ENCODE peak calls at places on chromosome X, in four cellular contexts. One of them, this sample, is unnamed.

GRCh38 chrX:103175944-103176753 is 38.8 kb upstream of the BEX4 start:
- DNase-seq in mammary epithelial cell: peak; percentile 23
- DNase-seq in body of pancreas: peak; percentile 88
- DNase-seq in ovary: peak; percentile 65
- DNase-seq in this sample: peak; percentile 37

GRCh38 chrX:68683580-68683979 is 36.1 kb downstream of the STARD8 start:
- DNase-seq in mammary epithelial cell: no peak
- DNase-seq in body of pancreas: no peak
- DNase-seq in ovary: no peak
- DNase-seq in this sample: no peak

GRCh38 chrX:2568125-2568524 is 67.3 kb upstream of the DHRSX start:
- DNase-seq in mammary epithelial cell: no peak
- DNase-seq in body of pancreas: no peak
- DNase-seq in ovary: no peak
- DNase-seq in this sample: no peak

GRCh38 chrX:129496625-129497024 is 26.7 kb downstream of the SMARCA1 start:
- DNase-seq in mammary epithelial cell: no peak
- DNase-seq in body of pancreas: no peak
- DNase-seq in ovary: no peak
- DNase-seq in this sample: no peak

GRCh38 chrX:55522577-55523254 is 33.1 kb upstream of the USP51 start:
- DNase-seq in mammary epithelial cell: no peak
- DNase-seq in body of pancreas: no peak
- DNase-seq in ovary: no peak
- DNase-seq in this sample: no peak

GRCh38 chrX:1330605-1331004 is 6.0 kb upstream of the IL3RA start:
- DNase-seq in mammary epithelial cell: no peak
- DNase-seq in body of pancreas: no peak
- DNase-seq in ovary: no peak
- DNase-seq in this sample: no peak

GRCh38 chrX:48468693-48469691 is 1.1 kb downstream of the SLC38A5 start:
- DNase-seq in mammary epithelial cell: no peak
- DNase-seq in body of pancreas: no peak
- DNase-seq in ovary: no peak
- DNase-seq in this sample: no peak

GRCh38 chrX:65587616-65588526 is 53.3 kb upstream of the LAS1L start:
- DNase-seq in mammary epithelial cell: peak; percentile 34
- DNase-seq in body of pancreas: peak; percentile 57
- DNase-seq in ovary: peak; percentile 94
- DNase-seq in this sample: no peak

GRCh38 chrX:41110801-41111625 is 25.8 kb downstream of the USP9X start:
- DNase-seq in mammary epithelial cell: no peak
- DNase-seq in body of pancreas: no peak
- DNase-seq in ovary: no peak
- DNase-seq in this sample: no peak

GRCh38 chrX:24676403-24677024 is 17.2 kb upstream of the POLA1 start:
- DNase-seq in mammary epithelial cell: no peak
- DNase-seq in body of pancreas: peak; percentile 27
- DNase-seq in ovary: no peak
- DNase-seq in this sample: no peak

GRCh38 chrX:117568238-117568637 is 548.4 kb downstream of the KLHL13 start:
- DNase-seq in mammary epithelial cell: no peak
- DNase-seq in body of pancreas: peak; percentile 40
- DNase-seq in ovary: no peak
- DNase-seq in this sample: no peak

GRCh38 chrX:11704725-11705495 is 39.2 kb upstream of the ARHGAP6 start:
- DNase-seq in mammary epithelial cell: no peak
- DNase-seq in body of pancreas: no peak
- DNase-seq in ovary: no peak
- DNase-seq in this sample: no peak

GRCh38 chrX:15143825-15144121 is 126.1 kb downstream of the ASB9 start:
- DNase-seq in mammary epithelial cell: no peak
- DNase-seq in body of pancreas: no peak
- DNase-seq in ovary: no peak
- DNase-seq in this sample: no peak

GRCh38 chrX:35622021-35622420 is 176.1 kb upstream of the MAGEB16 start:
- DNase-seq in mammary epithelial cell: peak; percentile 1
- DNase-seq in body of pancreas: no peak
- DNase-seq in ovary: no peak
- DNase-seq in this sample: no peak

GRCh38 chrX:27910412-27910811 is 70.8 kb downstream of the DCAF8L1 start:
- DNase-seq in mammary epithelial cell: no peak
- DNase-seq in body of pancreas: no peak
- DNase-seq in ovary: no peak
- DNase-seq in this sample: no peak

GRCh38 chrX:10906861-10907260 is 204.3 kb upstream of the HCCS start:
- DNase-seq in mammary epithelial cell: no peak
- DNase-seq in body of pancreas: no peak
- DNase-seq in ovary: no peak
- DNase-seq in this sample: no peak

GRCh38 chrX:344371-344901 is 25.8 kb upstream of the GTPBP6 start:
- DNase-seq in mammary epithelial cell: no peak
- DNase-seq in body of pancreas: no peak
- DNase-seq in ovary: peak; percentile 30
- DNase-seq in this sample: no peak

GRCh38 chrX:1581132-1581531 is 10.3 kb upstream of the AKAP17A start:
- DNase-seq in mammary epithelial cell: peak; percentile 32
- DNase-seq in body of pancreas: peak; percentile 70
- DNase-seq in ovary: no peak
- DNase-seq in this sample: no peak

GRCh38 chrX:136202889-136203288 is 48.3 kb downstream of the MAP7D3 start:
- DNase-seq in mammary epithelial cell: no peak
- DNase-seq in body of pancreas: no peak
- DNase-seq in ovary: no peak
- DNase-seq in this sample: no peak

GRCh38 chrX:49043220-49043986 is at the start of gene TFE3:
- DNase-seq in mammary epithelial cell: peak; percentile 98
- DNase-seq in body of pancreas: peak; percentile 99
- DNase-seq in ovary: peak; percentile 97
- DNase-seq in this sample: peak; percentile 87

GRCh38 chrX:69109706-69110635 is 55.3 kb downstream of the PJA1 start:
- DNase-seq in mammary epithelial cell: peak; percentile 84
- DNase-seq in body of pancreas: no peak
- DNase-seq in ovary: no peak
- DNase-seq in this sample: no peak

GRCh38 chrX:69128573-69128972 is 36.7 kb downstream of the PJA1 start:
- DNase-seq in mammary epithelial cell: no peak
- DNase-seq in body of pancreas: no peak
- DNase-seq in ovary: peak; percentile 71
- DNase-seq in this sample: no peak

GRCh38 chrX:132407704-132408103 is 81.1 kb downstream of the MBNL3 start:
- DNase-seq in mammary epithelial cell: no peak
- DNase-seq in body of pancreas: no peak
- DNase-seq in ovary: no peak
- DNase-seq in this sample: no peak

GRCh38 chrX:29671426-29671825 is 543.9 kb upstream of the MAGEB2 start:
- DNase-seq in mammary epithelial cell: no peak
- DNase-seq in body of pancreas: no peak
- DNase-seq in ovary: no peak
- DNase-seq in this sample: no peak

GRCh38 chrX:689983-690382 is 59.4 kb downstream of the SHOX start:
- DNase-seq in mammary epithelial cell: no peak
- DNase-seq in body of pancreas: no peak
- DNase-seq in ovary: no peak
- DNase-seq in this sample: no peak

GRCh38 chrX:45830343-45830742 is 629.7 kb upstream of the DIPK2B start:
- DNase-seq in mammary epithelial cell: no peak
- DNase-seq in body of pancreas: no peak
- DNase-seq in ovary: no peak
- DNase-seq in this sample: no peak

GRCh38 chrX:45822124-45822523 is 621.4 kb upstream of the DIPK2B start:
- DNase-seq in mammary epithelial cell: no peak
- DNase-seq in body of pancreas: no peak
- DNase-seq in ovary: no peak
- DNase-seq in this sample: no peak

GRCh38 chrX:45818913-45819312 is 618.2 kb upstream of the DIPK2B start:
- DNase-seq in mammary epithelial cell: no peak
- DNase-seq in body of pancreas: no peak
- DNase-seq in ovary: no peak
- DNase-seq in this sample: no peak

GRCh38 chrX:45824471-45824870 is 623.8 kb upstream of the DIPK2B start:
- DNase-seq in mammary epithelial cell: peak; percentile 98
- DNase-seq in body of pancreas: peak; percentile 17
- DNase-seq in ovary: no peak
- DNase-seq in this sample: no peak
- TF ChIP-seq CTCF in mammary epithelial cell: peak; percentile 96
- TF ChIP-seq CTCF in body of pancreas: no peak
- TF ChIP-seq CTCF in ovary: no peak
- TF ChIP-seq CTCF in this sample: peak; percentile 24

DNA sequence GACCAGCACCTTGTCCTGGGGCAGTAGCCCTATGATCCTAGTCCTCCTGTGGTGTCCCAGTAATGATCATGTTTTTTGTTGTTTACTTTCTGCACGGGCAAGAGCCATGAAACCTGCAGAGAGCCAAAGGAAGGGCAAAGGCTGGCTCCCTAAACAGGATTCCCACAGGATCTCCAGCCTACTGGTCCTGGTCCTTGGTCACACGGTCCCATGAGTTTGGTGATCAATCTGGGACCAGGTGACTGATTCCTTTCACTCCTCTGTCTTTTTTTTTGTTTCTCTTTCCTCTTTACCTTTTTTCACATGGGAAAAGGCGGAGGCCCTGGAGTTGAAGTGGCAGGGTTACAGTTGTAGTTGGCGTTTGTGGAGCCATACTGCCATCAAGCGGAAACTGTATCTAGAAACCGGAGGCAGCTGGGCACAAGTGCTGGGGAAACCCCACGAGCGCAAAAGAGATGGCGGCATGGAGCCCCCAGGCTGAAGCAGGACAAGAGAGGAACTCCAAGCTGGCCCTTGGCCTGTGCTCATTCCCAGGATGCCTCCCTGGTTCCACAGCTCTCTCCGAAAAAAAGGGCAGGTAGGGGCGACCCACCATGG is 34.6 kb downstream of the NBDY start:
- DNase-seq in mammary epithelial cell: peak; percentile 71
- DNase-seq in body of pancreas: peak; percentile 85
- DNase-seq in ovary: peak; percentile 84
- DNase-seq in this sample: no peak
- TF ChIP-seq CTCF in mammary epithelial cell: peak; percentile 70
- TF ChIP-seq CTCF in body of pancreas: no peak
- TF ChIP-seq CTCF in ovary: no peak
- TF ChIP-seq CTCF in this sample: no peak

GRCh38 chrX:54043696-54044125 is 562 bp downstream of the PHF8 start:
- DNase-seq in mammary epithelial cell: peak; percentile 38
- DNase-seq in body of pancreas: peak; percentile 46
- DNase-seq in ovary: no peak
- DNase-seq in this sample: peak; percentile 21

GRCh38 chrX:54044126-54044876 is at the start of gene PHF8:
- DNase-seq in mammary epithelial cell: peak; percentile 94
- DNase-seq in body of pancreas: peak; percentile 97
- DNase-seq in ovary: peak; percentile 97
- DNase-seq in this sample: peak; percentile 86

GRCh38 chrX:54042609-54043010 is 1.7 kb downstream of the PHF8 start:
- DNase-seq in mammary epithelial cell: peak; percentile 36
- DNase-seq in body of pancreas: peak; percentile 41
- DNase-seq in ovary: peak; percentile 67
- DNase-seq in this sample: peak; percentile 30

GRCh38 chrX:54044877-54045328 is 630 bp upstream of the PHF8 start:
- DNase-seq in mammary epithelial cell: no peak
- DNase-seq in body of pancreas: no peak
- DNase-seq in ovary: no peak
- DNase-seq in this sample: no peak

DNA sequence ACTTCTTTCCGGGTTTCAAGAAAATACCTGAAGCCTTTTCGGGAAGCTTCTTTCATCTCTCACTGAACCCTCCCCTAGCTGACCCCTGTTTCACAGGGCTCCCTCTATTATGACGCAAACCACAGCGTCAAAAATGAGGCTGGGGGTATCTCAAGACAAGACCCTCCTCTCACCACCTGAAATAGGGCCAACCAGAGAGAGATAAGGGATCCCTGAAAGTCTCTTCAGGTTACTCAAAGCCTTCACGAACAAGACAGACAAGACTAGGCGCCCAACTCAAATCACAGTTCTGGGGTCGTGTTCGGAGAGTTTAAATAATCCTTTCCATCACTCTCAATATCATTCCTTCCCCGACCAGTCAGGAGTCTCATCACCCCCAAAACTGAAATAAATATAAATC is 1.2 kb downstream of the PHF8 start:
- DNase-seq in mammary epithelial cell: no peak
- DNase-seq in body of pancreas: no peak
- DNase-seq in ovary: no peak
- DNase-seq in this sample: no peak
- TF ChIP-seq CTCF in mammary epithelial cell: no peak
- TF ChIP-seq CTCF in body of pancreas: no peak
- TF ChIP-seq CTCF in ovary: no peak
- TF ChIP-seq CTCF in this sample: no peak

GRCh38 chrX:150941580-150941979 is 41.6 kb upstream of the HMGB3 start:
- DNase-seq in mammary epithelial cell: no peak
- DNase-seq in body of pancreas: no peak
- DNase-seq in ovary: no peak
- DNase-seq in this sample: no peak
- TF ChIP-seq CTCF in mammary epithelial cell: no peak
- TF ChIP-seq CTCF in body of pancreas: no peak
- TF ChIP-seq CTCF in ovary: no peak
- TF ChIP-seq CTCF in this sample: no peak

DNA sequence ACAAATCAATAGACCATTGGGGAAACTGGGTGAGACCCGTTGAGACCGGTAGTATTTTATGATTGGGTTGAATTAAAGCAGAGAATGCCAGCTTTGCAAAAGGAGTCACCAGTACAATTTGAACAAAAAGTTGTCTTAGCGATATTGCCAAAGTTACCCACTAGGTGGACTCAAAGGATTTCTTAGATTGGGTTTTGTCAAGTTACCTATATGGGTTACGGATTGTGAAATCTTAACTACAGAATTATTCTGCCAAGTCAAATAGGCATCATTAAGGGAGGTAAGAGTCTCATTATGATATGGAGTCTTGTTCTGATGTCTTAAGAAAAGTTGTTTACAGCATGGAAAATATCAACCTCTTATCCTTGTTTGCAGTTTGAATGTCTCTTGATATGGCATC is 15.0 kb upstream of the CT47A1 start:
- DNase-seq in mammary epithelial cell: peak; percentile 33
- DNase-seq in body of pancreas: no peak
- DNase-seq in ovary: no peak
- DNase-seq in this sample: no peak
- TF ChIP-seq CTCF in mammary epithelial cell: peak; percentile 61
- TF ChIP-seq CTCF in body of pancreas: peak; percentile 26
- TF ChIP-seq CTCF in ovary: no peak
- TF ChIP-seq CTCF in this sample: peak; percentile 36

This sample was measured in progenitor cell of endocrine pancreas.